ENCODE peak calls at places on chromosomes 5 and 9, in four cellular contexts. K is hepatocyte, E is HCT116, D is GM23338. A is an unnamed sample. For H3K9me2, the result is how much of the 10 kb centered on the place peaks cover.

GRCh38 chr5:64784451-64785025 is 15.8 kb downstream of the CWC27 start:
- DNase-seq in K (peak), E (peak), D (peak), A (peak)

GRCh38 chr9:19119801-19120440 is 7.4 kb downstream of the PLIN2 start:
- DNase-seq in K (no peak), E (no peak), D (no peak), A (no peak)

GRCh38 chr5:57499262-57500050 is 16.8 kb upstream of the ACTBL2 start:
- DNase-seq in K (peak), E (peak), D (peak), A (peak)

GRCh38 chr9:4298255-4299005 is 1.4 kb downstream of the GLIS3 start:
- DNase-seq in K (peak), E (no peak), D (peak), A (peak)

GRCh38 chr9:88593537-88594185 is 58.7 kb downstream of the NXNL2 start:
- DNase-seq in K (peak), E (peak), D (peak), A (peak)

GRCh38 chr5:59838989-59839388 is 54.5 kb downstream of the PDE4D start:
- DNase-seq in K (no peak), E (no peak), D (peak), A (no peak)

GRCh38 chr5:26386532-26386931 is 651.9 kb downstream of the CDH9 start:
- DNase-seq in K (no peak), E (no peak), D (no peak), A (no peak)

GRCh38 chr9:94913550-94913949 is 187.1 kb downstream of the AOPEP start:
- DNase-seq in K (no peak), E (no peak), D (peak), A (no peak)

GRCh38 chr5:132321109-132321721 is 27.0 kb downstream of the SLC22A4 start:
- DNase-seq in K (no peak), E (no peak), D (no peak), A (no peak)

GRCh38 chr5:150022163-150022540 is 21.6 kb downstream of the HMGXB3 start:
- DNase-seq in K (no peak), E (peak), D (no peak), A (peak)

DNA sequence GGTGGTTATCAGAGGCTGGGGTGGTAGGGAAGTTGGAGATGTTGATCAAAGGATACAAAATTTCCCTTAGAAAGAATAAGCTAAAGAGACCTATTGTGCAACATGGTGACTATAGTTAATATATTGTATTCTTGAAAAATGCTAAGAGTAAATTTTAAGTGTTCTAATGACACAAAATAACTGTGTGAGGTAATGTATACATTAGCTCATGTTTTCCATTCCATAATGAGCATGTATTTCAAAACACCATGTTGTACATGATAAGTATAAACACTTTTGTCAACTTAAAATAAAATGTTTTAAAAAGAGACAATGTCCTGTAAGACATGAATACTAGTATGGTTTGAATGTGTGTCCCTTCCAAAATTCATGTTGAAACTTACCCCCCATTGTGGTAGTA is 94.6 kb upstream of the NREP start:
- DNase-seq in K (no peak), E (no peak), D (no peak), A (no peak)
- H3K27ac ChIP-seq in K (no peak), E (no peak), D (no peak), A (no peak)

GRCh38 chr9:131892890-131893289 is 153.0 kb upstream of the RAPGEF1 start:
- DNase-seq in K (no peak), E (no peak), D (no peak), A (no peak)

GRCh38 chr9:131889437-131890244 is 149.8 kb upstream of the RAPGEF1 start:
- DNase-seq in K (no peak), E (no peak), D (peak), A (no peak)

GRCh38 chr9:131891578-131891977 is 151.7 kb upstream of the RAPGEF1 start:
- DNase-seq in K (no peak), E (no peak), D (no peak), A (no peak)

GRCh38 chr9:131888923-131889322 is 149.0 kb upstream of the RAPGEF1 start:
- DNase-seq in K (no peak), E (no peak), D (no peak), A (no peak)

GRCh38 chr9:131892162-131892707 is 152.4 kb upstream of the RAPGEF1 start:
- DNase-seq in K (no peak), E (no peak), D (no peak), A (no peak)
- H3K9me2 ChIP-seq in K (under half), E (under half), D (under half), A (under half)

GRCh38 chr9:99184427-99185327 is 37.1 kb downstream of the ALG2 start:
- DNase-seq in K (peak), E (peak), D (peak), A (peak)
- TF ChIP-seq EZH2 in K (no peak), E (no peak), D (no peak), A (no peak)

GRCh38 chr9:92976436-92976835 is 29.1 kb downstream of the FGD3 start:
- DNase-seq in K (no peak), E (no peak), D (no peak), A (no peak)

GRCh38 chr9:92973700-92974099 is 26.4 kb downstream of the FGD3 start:
- DNase-seq in K (no peak), E (no peak), D (no peak), A (no peak)

GRCh38 chr9:92974696-92975451 is 27.6 kb downstream of the FGD3 start:
- DNase-seq in K (no peak), E (no peak), D (no peak), A (no peak)

GRCh38 chr9:92974161-92974661 is 26.9 kb downstream of the FGD3 start:
- DNase-seq in K (peak), E (no peak), D (no peak), A (no peak)

GRCh38 chr9:92975452-92975770 is 28.1 kb downstream of the FGD3 start:
- DNase-seq in K (no peak), E (no peak), D (no peak), A (no peak)
- H3K27ac ChIP-seq in K (peak), E (no peak), D (no peak), A (no peak)

GRCh38 chr9:36486454-36486932 is 86.2 kb upstream of the MELK start:
- DNase-seq in K (peak), E (no peak), D (peak), A (peak)

GRCh38 chr9:36487482-36488321 is 85.0 kb upstream of the MELK start:
- DNase-seq in K (peak), E (peak), D (peak), A (peak)

GRCh38 chr9:36485647-36486453 is 85.8 kb upstream of the RNF38 start:
- DNase-seq in K (peak), E (no peak), D (peak), A (peak)

GRCh38 chr9:36486933-36487481 is 85.7 kb upstream of the MELK start:
- DNase-seq in K (peak), E (no peak), D (peak), A (peak)

DNA sequence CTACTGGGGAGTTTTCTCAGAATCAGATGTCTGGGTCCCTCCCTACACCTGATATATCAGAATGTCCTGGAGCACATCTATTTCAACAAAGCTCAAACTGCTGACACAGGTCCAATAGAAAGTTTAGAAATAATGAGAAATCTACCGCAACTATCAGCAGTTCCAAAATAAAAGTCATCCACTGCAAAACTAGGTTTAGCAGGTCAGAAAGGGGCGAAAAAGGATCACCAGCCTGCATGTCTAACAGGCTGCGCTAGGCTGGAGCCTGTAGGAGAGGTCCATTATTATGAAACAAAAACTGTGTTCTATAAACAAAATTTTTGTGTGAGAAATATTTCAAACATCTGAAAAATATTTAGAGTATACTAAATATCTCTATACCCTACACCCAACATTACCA is 84.1 kb upstream of the RNF38 start:
- DNase-seq in K (no peak), E (no peak), D (no peak), A (no peak)
- H3K9me2 ChIP-seq in K (under half), E (under half), D (under half), A (under half)

GRCh38 chr9:34590376-34591090 is 1.0 kb upstream of the CNTFR start:
- DNase-seq in K (no peak), E (no peak), D (peak), A (no peak)

GRCh38 chr9:34594177-34594576 is 4.7 kb upstream of the CNTFR start:
- DNase-seq in K (no peak), E (no peak), D (no peak), A (no peak)

GRCh38 chr9:34591911-34592866 is 2.7 kb upstream of the CNTFR start:
- DNase-seq in K (no peak), E (no peak), D (no peak), A (no peak)

GRCh38 chr9:34591091-34591910 is 1.8 kb upstream of the CNTFR start:
- DNase-seq in K (peak), E (peak), D (peak), A (peak)

GRCh38 chr9:34592895-34593601 is 3.5 kb upstream of the CNTFR start:
- DNase-seq in K (peak), E (no peak), D (peak), A (peak)
- TF ChIP-seq EZH2 in K (no peak), E (no peak), D (no peak), A (peak)

DNA sequence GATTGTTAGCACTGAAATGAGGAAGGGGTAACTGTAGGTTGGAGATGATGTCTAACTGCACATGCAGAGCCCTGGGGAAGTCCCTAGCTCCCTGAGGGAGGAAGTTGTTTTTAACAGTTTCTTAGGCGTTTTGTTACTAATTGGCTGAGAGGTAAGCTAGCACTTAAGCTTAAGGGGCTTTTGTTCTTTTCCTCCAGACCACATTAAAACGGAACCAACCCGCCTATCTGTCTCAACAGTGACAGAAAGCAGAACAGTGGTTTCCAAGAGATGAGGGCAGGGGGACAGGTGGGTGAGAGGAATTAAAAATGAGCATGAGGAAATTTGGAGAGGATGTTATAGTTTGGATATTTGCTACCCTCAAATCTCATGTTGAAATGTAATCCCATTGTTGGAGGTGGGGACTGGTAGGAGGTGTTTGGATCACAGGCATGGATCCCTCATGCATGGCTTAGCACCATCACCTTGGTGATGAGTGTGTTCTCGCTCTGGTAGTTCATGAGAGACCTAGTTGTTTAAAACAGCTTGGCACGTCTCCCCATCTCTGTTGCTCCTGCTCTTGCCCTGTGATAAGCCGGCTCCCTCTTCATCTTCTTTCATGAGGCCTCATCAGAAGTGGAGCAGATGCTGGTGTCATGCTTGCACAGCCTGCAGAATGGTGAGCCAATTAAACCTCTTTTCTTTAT is 38.9 kb downstream of the LYRM7 start:
- DNase-seq in K (no peak), E (no peak), D (peak), A (no peak)
- H3K27ac ChIP-seq in K (no peak), E (no peak), D (no peak), A (no peak)

GRCh38 chr9:71587576-71588362 is 180.5 kb downstream of the CEMIP2 start:
- DNase-seq in K (no peak), E (no peak), D (no peak), A (peak)
- H3K9me2 ChIP-seq in K (under half), E (under half), D (under half), A (under half)

GRCh38 chr5:91556-92263 is at the start of gene PLEKHG4B:
- DNase-seq in K (peak), E (no peak), D (peak), A (peak)
- TF ChIP-seq EZH2 in K (no peak), E (no peak), D (no peak), A (no peak)

GRCh38 chr5:170313344-170313743 is 15.8 kb upstream of the LCP2 start:
- DNase-seq in K (no peak), E (no peak), D (no peak), A (no peak)

GRCh38 chr5:170315154-170315553 is 17.6 kb upstream of the LCP2 start:
- DNase-seq in K (peak), E (no peak), D (no peak), A (no peak)

GRCh38 chr5:170316933-170317332 is 19.4 kb upstream of the LCP2 start:
- DNase-seq in K (no peak), E (no peak), D (no peak), A (no peak)

GRCh38 chr5:170312666-170313065 is 15.1 kb upstream of the LCP2 start:
- DNase-seq in K (peak), E (no peak), D (no peak), A (peak)

GRCh38 chr5:170314696-170315095 is 17.1 kb upstream of the LCP2 start:
- DNase-seq in K (no peak), E (no peak), D (no peak), A (no peak)
- H3K27ac ChIP-seq in K (no peak), E (no peak), D (no peak), A (no peak)